ENCODE peak calls at places on chromosomes 16 and 17, in four cellular contexts. H is CD8-positive, alpha-beta T cell; W is iPS-NIHi11; J is HFFc6. C is an unnamed sample.

GRCh38 chr16:4358831-4359561 is 7.9 kb upstream of the PAM16 start:
- DNase-seq in J (no peak), H (peak), W (peak), C (peak)

GRCh38 chr17:31559647-31560501 is 168.4 kb downstream of the RAB11FIP4 start:
- DNase-seq in H (no peak), J (no peak), W (peak), C (no peak)

GRCh38 chr17:59353106-59353854 is 21.8 kb downstream of the YPEL2 start:
- DNase-seq in H (no peak), W (no peak), J (no peak), C (no peak)

GRCh38 chr16:10745856-10746255 is 2.2 kb downstream of the NUBP1 start:
- DNase-seq in W (no peak), J (no peak), H (no peak), C (no peak)

GRCh38 chr17:2028737-2029136 is 1.2 kb upstream of the DPH1 start:
- DNase-seq in H (no peak), W (no peak), J (no peak), C (no peak)

GRCh38 chr17:72422505-72423285 is 301.9 kb downstream of the SOX9 start:
- DNase-seq in J (peak), H (no peak), W (no peak), C (no peak)

GRCh38 chr17:27206447-27206846 is 87.5 kb upstream of the WSB1 start:
- DNase-seq in H (no peak), W (no peak), J (no peak), C (no peak)

GRCh38 chr16:35552763-35553162 is 2093.4 kb downstream of the TP53TG3F start:
- DNase-seq in W (no peak), J (no peak), H (no peak), C (no peak)

GRCh38 chr17:30829022-30829421 is 2.7 kb upstream of the ATAD5 start:
- DNase-seq in J (no peak), W (no peak), H (no peak), C (no peak)

GRCh38 chr17:68290955-68291835 is at the start of the genes ARSG and SLC16A6:
- DNase-seq in H (peak), J (no peak), W (peak), C (peak)

GRCh38 chr16:85415196-85415988 is 197.7 kb upstream of the GSE1 start:
- DNase-seq in J (no peak), W (no peak), H (no peak), C (no peak)